ENCODE peak calls at places on chromosomes 4 and X, in six cellular contexts. One of them, this sample, is unnamed.

GRCh38 chr4:54539500-54540029 is 118.2 kb upstream of the KIT start:
- DNase-seq in prostate gland: no peak
- DNase-seq in IMR-90: peak; percentile 46
- DNase-seq in A549: peak; percentile 6
- DNase-seq in suprapubic skin: peak; percentile 66
- DNase-seq in lower leg skin: no peak
- DNase-seq in this sample: no peak

GRCh38 chr4:182510836-182511235 is 267.6 kb downstream of the TENM3 start:
- DNase-seq in IMR-90: no peak
- DNase-seq in A549: no peak
- DNase-seq in prostate gland: no peak
- DNase-seq in lower leg skin: no peak
- DNase-seq in suprapubic skin: no peak
- DNase-seq in this sample: no peak

GRCh38 chr4:142428715-142429114 is 417.4 kb downstream of the INPP4B start:
- DNase-seq in IMR-90: no peak
- DNase-seq in suprapubic skin: no peak
- DNase-seq in prostate gland: no peak
- DNase-seq in A549: no peak
- DNase-seq in lower leg skin: no peak
- DNase-seq in this sample: no peak

GRCh38 chrX:121853762-121854613 is 806.6 kb downstream of the GLUD2 start:
- DNase-seq in lower leg skin: no peak
- DNase-seq in A549: no peak
- DNase-seq in prostate gland: no peak
- DNase-seq in IMR-90: no peak
- DNase-seq in suprapubic skin: no peak
- DNase-seq in this sample: no peak

GRCh38 chrX:154378059-154378798 is 866 bp upstream of the EMD start:
- DNase-seq in suprapubic skin: no peak
- DNase-seq in IMR-90: peak; percentile 40
- DNase-seq in lower leg skin: peak; percentile 33
- DNase-seq in prostate gland: no peak
- DNase-seq in A549: peak; percentile 55
- DNase-seq in this sample: no peak

GRCh38 chrX:152926279-152926678 is 28.4 kb downstream of the ZNF185 start:
- DNase-seq in suprapubic skin: no peak
- DNase-seq in IMR-90: peak; percentile 70
- DNase-seq in lower leg skin: no peak
- DNase-seq in A549: peak; percentile 75
- DNase-seq in prostate gland: peak; percentile 52
- DNase-seq in this sample: no peak

GRCh38 chr4:95469617-95470016 is 79.2 kb downstream of the UNC5C start:
- DNase-seq in prostate gland: no peak
- DNase-seq in A549: no peak
- DNase-seq in suprapubic skin: no peak
- DNase-seq in IMR-90: no peak
- DNase-seq in lower leg skin: no peak
- DNase-seq in this sample: no peak

GRCh38 chrX:12013220-12013619 is 125.1 kb upstream of the FRMPD4 start:
- DNase-seq in suprapubic skin: no peak
- DNase-seq in IMR-90: peak; percentile 70
- DNase-seq in A549: no peak
- DNase-seq in lower leg skin: no peak
- DNase-seq in prostate gland: no peak
- DNase-seq in this sample: no peak

GRCh38 chr4:10762541-10762940 is 78.0 kb upstream of the CLNK start:
- DNase-seq in IMR-90: peak; percentile 91
- DNase-seq in A549: no peak
- DNase-seq in prostate gland: no peak
- DNase-seq in suprapubic skin: no peak
- DNase-seq in lower leg skin: no peak
- DNase-seq in this sample: no peak

GRCh38 chr4:172953896-172954568 is 214.6 kb upstream of the GALNT7 start:
- DNase-seq in suprapubic skin: no peak
- DNase-seq in A549: no peak
- DNase-seq in lower leg skin: no peak
- DNase-seq in prostate gland: no peak
- DNase-seq in IMR-90: peak; percentile 3
- DNase-seq in this sample: no peak

GRCh38 chr4:109389367-109390118 is 44.1 kb upstream of the SEC24B start:
- DNase-seq in suprapubic skin: no peak
- DNase-seq in IMR-90: no peak
- DNase-seq in A549: no peak
- DNase-seq in prostate gland: no peak
- DNase-seq in lower leg skin: no peak
- DNase-seq in this sample: no peak

GRCh38 chr4:19936471-19936870 is 315.2 kb upstream of the SLIT2 start:
- DNase-seq in prostate gland: no peak
- DNase-seq in IMR-90: peak; percentile 88
- DNase-seq in A549: no peak
- DNase-seq in suprapubic skin: no peak
- DNase-seq in lower leg skin: no peak
- DNase-seq in this sample: no peak

GRCh38 chr4:105956566-105956965 is 61.3 kb downstream of the NPNT start:
- DNase-seq in A549: no peak
- DNase-seq in IMR-90: no peak
- DNase-seq in prostate gland: no peak
- DNase-seq in suprapubic skin: no peak
- DNase-seq in lower leg skin: no peak
- DNase-seq in this sample: no peak

GRCh38 chrX:13330446-13330845 is 10.6 kb upstream of the ATXN3L start:
- DNase-seq in lower leg skin: no peak
- DNase-seq in prostate gland: no peak
- DNase-seq in suprapubic skin: no peak
- DNase-seq in IMR-90: no peak
- DNase-seq in A549: no peak
- DNase-seq in this sample: no peak

GRCh38 chr4:78610546-78611214 is 59.1 kb downstream of the ANXA3 start:
- DNase-seq in A549: no peak
- DNase-seq in lower leg skin: no peak
- DNase-seq in prostate gland: no peak
- DNase-seq in suprapubic skin: no peak
- DNase-seq in IMR-90: peak; percentile 41
- DNase-seq in this sample: no peak

GRCh38 chr4:10098770-10099139 is 17.8 kb downstream of the WDR1 start:
- DNase-seq in prostate gland: no peak
- DNase-seq in lower leg skin: no peak
- DNase-seq in IMR-90: peak; percentile 80
- DNase-seq in A549: no peak
- DNase-seq in suprapubic skin: no peak
- DNase-seq in this sample: no peak

GRCh38 chrX:20514358-20514757 is 247.6 kb upstream of the RPS6KA3 start:
- DNase-seq in IMR-90: peak; percentile 83
- DNase-seq in lower leg skin: no peak
- DNase-seq in suprapubic skin: no peak
- DNase-seq in prostate gland: no peak
- DNase-seq in A549: peak; percentile 25
- DNase-seq in this sample: no peak

GRCh38 chr4:130703211-130703920 is 1607.4 kb downstream of the C4orf33 start:
- DNase-seq in IMR-90: no peak
- DNase-seq in suprapubic skin: no peak
- DNase-seq in lower leg skin: no peak
- DNase-seq in A549: no peak
- DNase-seq in prostate gland: no peak
- DNase-seq in this sample: no peak

GRCh38 chrX:46860536-46860935 is 23.7 kb downstream of the RP2 start:
- DNase-seq in prostate gland: no peak
- DNase-seq in suprapubic skin: no peak
- DNase-seq in lower leg skin: no peak
- DNase-seq in A549: no peak
- DNase-seq in IMR-90: no peak
- DNase-seq in this sample: no peak

GRCh38 chr4:85722401-85722800 is 247.5 kb downstream of the ARHGAP24 start:
- DNase-seq in prostate gland: no peak
- DNase-seq in IMR-90: no peak
- DNase-seq in lower leg skin: no peak
- DNase-seq in A549: no peak
- DNase-seq in suprapubic skin: no peak
- DNase-seq in this sample: no peak

GRCh38 chr4:1775731-1776500 is 17.2 kb upstream of the FGFR3 start:
- DNase-seq in lower leg skin: no peak
- DNase-seq in prostate gland: no peak
- DNase-seq in suprapubic skin: no peak
- DNase-seq in A549: no peak
- DNase-seq in IMR-90: no peak
- DNase-seq in this sample: no peak

GRCh38 chrX:14872851-14873675 is at the start of the genes FANCB and MOSPD2:
- DNase-seq in IMR-90: peak; percentile 91
- DNase-seq in A549: peak; percentile 82
- DNase-seq in lower leg skin: peak; percentile 91
- DNase-seq in prostate gland: peak; percentile 88
- DNase-seq in suprapubic skin: peak; percentile 94
- DNase-seq in this sample: peak; percentile 63

GRCh38 chr4:54165438-54165837 is 63.7 kb upstream of the PDGFRA start:
- DNase-seq in lower leg skin: no peak
- DNase-seq in IMR-90: peak; percentile 96
- DNase-seq in A549: no peak
- DNase-seq in suprapubic skin: no peak
- DNase-seq in prostate gland: no peak
- DNase-seq in this sample: no peak

GRCh38 chr4:159009521-159009920 is 93.4 kb upstream of the RAPGEF2 start:
- DNase-seq in prostate gland: no peak
- DNase-seq in IMR-90: no peak
- DNase-seq in A549: no peak
- DNase-seq in lower leg skin: no peak
- DNase-seq in suprapubic skin: no peak
- DNase-seq in this sample: no peak

GRCh38 chrX:50818986-50819385 is 5.0 kb upstream of the SHROOM4 start:
- DNase-seq in prostate gland: no peak
- DNase-seq in lower leg skin: no peak
- DNase-seq in IMR-90: peak; percentile 33
- DNase-seq in suprapubic skin: no peak
- DNase-seq in A549: no peak
- DNase-seq in this sample: no peak

GRCh38 chrX:27555514-27555913 is 34.6 kb upstream of the DCAF8L2 start:
- DNase-seq in lower leg skin: no peak
- DNase-seq in suprapubic skin: no peak
- DNase-seq in IMR-90: peak; percentile 40
- DNase-seq in prostate gland: no peak
- DNase-seq in A549: peak; percentile 4
- DNase-seq in this sample: no peak

GRCh38 chr4:185119927-185120630 is 23.0 kb upstream of the SLC25A4 start:
- DNase-seq in A549: no peak
- DNase-seq in prostate gland: no peak
- DNase-seq in suprapubic skin: no peak
- DNase-seq in IMR-90: peak; percentile 27
- DNase-seq in lower leg skin: no peak
- DNase-seq in this sample: no peak

GRCh38 chrX:38055170-38055847 is 49.0 kb downstream of the SYTL5 start:
- DNase-seq in IMR-90: peak; percentile 31
- DNase-seq in A549: no peak
- DNase-seq in lower leg skin: peak; percentile 13
- DNase-seq in prostate gland: peak; percentile 8
- DNase-seq in suprapubic skin: no peak
- DNase-seq in this sample: no peak

DNA sequence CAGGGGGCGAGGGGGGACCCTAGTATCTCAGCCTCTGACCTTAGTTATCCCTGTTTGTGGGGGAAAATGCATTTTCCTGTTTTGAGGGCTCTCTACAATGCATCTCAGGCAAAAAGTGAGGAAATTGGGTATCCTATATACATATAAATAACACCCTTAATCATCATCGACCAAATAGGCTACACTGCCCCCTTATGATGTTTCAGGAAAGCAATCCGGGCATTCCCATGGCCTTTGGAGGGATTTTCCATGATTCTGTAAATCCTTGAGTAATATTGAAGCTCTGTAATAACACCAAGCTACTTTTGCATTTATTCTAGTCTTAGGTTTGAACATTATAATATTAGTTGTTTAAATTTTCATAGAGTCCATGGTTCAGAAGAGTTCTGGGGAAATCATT is 91.6 kb upstream of the SCOC start:
- DNase-seq in suprapubic skin: no peak
- DNase-seq in lower leg skin: no peak
- DNase-seq in IMR-90: peak; percentile 22
- DNase-seq in prostate gland: no peak
- DNase-seq in A549: no peak
- DNase-seq in this sample: no peak
- TF ChIP-seq CTCF in suprapubic skin: no peak
- TF ChIP-seq CTCF in lower leg skin: no peak
- TF ChIP-seq CTCF in IMR-90: peak; percentile 27
- TF ChIP-seq CTCF in prostate gland: no peak
- TF ChIP-seq CTCF in A549: no peak
- TF ChIP-seq CTCF in this sample: no peak

GRCh38 chr4:189787216-189788031 is 153.2 kb upstream of the FRG1 start:
- DNase-seq in IMR-90: no peak
- DNase-seq in suprapubic skin: no peak
- DNase-seq in A549: no peak
- DNase-seq in lower leg skin: peak; percentile 20
- DNase-seq in prostate gland: no peak
- DNase-seq in this sample: no peak

DNA sequence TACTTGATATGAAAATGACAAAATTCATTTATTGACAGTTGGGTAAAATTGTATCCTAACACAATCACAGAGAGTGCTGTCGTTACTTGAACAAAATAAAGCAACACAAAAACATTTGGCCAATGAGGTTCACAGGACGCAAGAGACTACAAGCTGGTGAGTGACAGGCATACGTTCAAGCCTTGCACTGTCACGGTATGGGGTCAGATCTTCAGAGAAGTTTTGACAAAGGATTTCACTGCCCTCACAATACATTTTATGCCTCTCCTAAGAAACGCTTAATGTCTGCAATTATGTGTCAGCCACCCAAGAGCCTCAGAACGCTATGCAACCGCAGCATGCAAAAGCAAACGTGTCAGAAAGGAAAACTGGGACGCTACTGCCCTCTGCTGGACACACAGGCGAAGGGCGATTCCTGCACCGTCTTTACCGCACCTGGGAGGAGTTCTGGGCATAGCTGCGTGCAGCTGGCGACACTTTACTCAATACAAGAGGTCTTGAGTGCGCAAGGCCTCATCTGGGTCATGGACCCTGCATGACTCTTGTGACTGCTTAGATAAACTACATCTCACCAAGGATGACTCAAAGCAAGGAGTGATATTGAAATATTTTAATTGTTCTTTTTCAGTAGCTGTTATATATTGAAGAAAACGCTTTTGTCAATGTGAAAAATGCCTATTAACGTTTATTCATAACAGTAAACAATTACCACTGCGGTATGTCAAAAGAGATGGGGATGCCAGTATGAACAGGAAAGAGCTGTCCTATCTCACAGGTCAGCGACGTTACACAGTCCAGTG is 147.7 kb upstream of the FRG1 start:
- DNase-seq in A549: peak; percentile 33
- DNase-seq in IMR-90: peak; percentile 65
- DNase-seq in suprapubic skin: peak; percentile 73
- DNase-seq in lower leg skin: peak; percentile 64
- DNase-seq in prostate gland: peak; percentile 40
- DNase-seq in this sample: no peak
- H3K4me3 ChIP-seq in A549: no peak overlapping the region
- H3K4me3 ChIP-seq in IMR-90: no peak overlapping the region
- H3K4me3 ChIP-seq in suprapubic skin: no peak overlapping the region
- H3K4me3 ChIP-seq in lower leg skin: no peak overlapping the region
- H3K4me3 ChIP-seq in prostate gland: no peak overlapping the region
- H3K4me3 ChIP-seq in this sample: no peak overlapping the region

GRCh38 chr4:187667095-187667494 is 328.5 kb upstream of the ZFP42 start:
- DNase-seq in IMR-90: no peak
- DNase-seq in prostate gland: no peak
- DNase-seq in A549: no peak
- DNase-seq in suprapubic skin: no peak
- DNase-seq in lower leg skin: no peak
- DNase-seq in this sample: no peak
- TF ChIP-seq POLR2A in IMR-90: no peak
- TF ChIP-seq POLR2A in prostate gland: no peak
- TF ChIP-seq POLR2A in A549: no peak
- TF ChIP-seq POLR2A in suprapubic skin: no peak
- TF ChIP-seq POLR2A in lower leg skin: no peak
- TF ChIP-seq POLR2A in this sample: no peak

GRCh38 chr4:138522366-138522765 is 280.2 kb upstream of the SLC7A11 start:
- DNase-seq in A549: no peak
- DNase-seq in lower leg skin: no peak
- DNase-seq in suprapubic skin: no peak
- DNase-seq in prostate gland: no peak
- DNase-seq in IMR-90: peak; percentile 40
- DNase-seq in this sample: no peak
- TF ChIP-seq CTCF in A549: no peak
- TF ChIP-seq CTCF in lower leg skin: no peak
- TF ChIP-seq CTCF in suprapubic skin: no peak
- TF ChIP-seq CTCF in prostate gland: peak; percentile 11
- TF ChIP-seq CTCF in IMR-90: peak; percentile 65
- TF ChIP-seq CTCF in this sample: no peak